ENCODE peak calls at places on chromosomes 1 and 21, in six cellular contexts. U is cardiac fibroblast; H is CD8-positive, alpha-beta memory T cell; F is cardiac muscle cell; P is PC-9; A is coronary artery. R is an unnamed sample.
A peak's percentile ranks its signal among the peaks of the same experiment; 100 is the strongest.

GRCh38 chr1:106883208-106883607 is 173.3 kb upstream of the PRMT6 start:
- DNase-seq in U (no peak), H (no peak), F (no peak), P (no peak), A (no peak), R (no peak)

GRCh38 chr1:22410928-22411495 is 40.6 kb upstream of the ZBTB40 start:
- DNase-seq in U (no peak), H (no peak), F (no peak), P (no peak), A (no peak), R (no peak)

GRCh38 chr1:162678439-162678838 is 46.2 kb downstream of the DDR2 start:
- DNase-seq in U (peak; percentile 83), H (no peak), F (no peak), P (no peak), A (no peak), R (no peak)

GRCh38 chr1:89125571-89126233 is at the start of gene GBP2:
- DNase-seq in U (peak; percentile 85), H (no peak), F (no peak), P (peak; percentile 90), A (no peak), R (peak; percentile 35)

GRCh38 chr1:203137324-203137723 is 9.8 kb downstream of the ADORA1 start:
- DNase-seq in U (no peak), H (peak; percentile 1), F (no peak), P (no peak), A (no peak), R (no peak)

GRCh38 chr21:41615613-41616012 is 107.7 kb upstream of the TMPRSS2 start:
- DNase-seq in U (peak; percentile 97), H (no peak), F (no peak), P (peak; percentile 77), A (no peak), R (peak; percentile 98)

GRCh38 chr1:12586171-12586942 is 31.7 kb downstream of the DHRS3 start:
- DNase-seq in U (no peak), H (no peak), F (no peak), P (no peak), A (no peak), R (no peak)

GRCh38 chr1:164787834-164788231 is 228.8 kb downstream of the PBX1 start:
- DNase-seq in U (no peak), H (no peak), F (no peak), P (no peak), A (no peak), R (no peak)

GRCh38 chr1:119483441-119484200 is 23.4 kb upstream of the HSD3B1 start:
- DNase-seq in U (no peak), H (no peak), F (peak; percentile 35), P (no peak), A (no peak), R (no peak)

GRCh38 chr1:22502167-22502566 is 50.5 kb downstream of the ZBTB40 start:
- DNase-seq in U (no peak), H (no peak), F (no peak), P (no peak), A (no peak), R (no peak)

GRCh38 chr1:53899206-53899628 is 5.2 kb downstream of the DIO1 start:
- DNase-seq in U (no peak), H (no peak), F (no peak), P (no peak), A (no peak), R (peak; percentile 81)

GRCh38 chr1:33762099-33762830 is 101.6 kb upstream of the HMGB4 start:
- DNase-seq in U (peak; percentile 13), H (no peak), F (no peak), P (no peak), A (peak; percentile 64), R (no peak)

GRCh38 chr1:150876111-150876434 is 326 bp downstream of the ARNT start:
- DNase-seq in U (peak; percentile 64), H (no peak), F (peak; percentile 84), P (peak; percentile 37), A (no peak), R (no peak)

GRCh38 chr1:171645553-171646336 is 6.7 kb downstream of the MYOC start:
- DNase-seq in U (peak; percentile 32), H (no peak), F (no peak), P (no peak), A (peak; percentile 84), R (no peak)

GRCh38 chr1:29708381-29708780 is 472.1 kb downstream of the PTPRU start:
- DNase-seq in U (peak; percentile 37), H (no peak), F (no peak), P (no peak), A (no peak), R (no peak)

GRCh38 chr1:178684542-178685000 is 40.5 kb upstream of the RALGPS2 start:
- DNase-seq in U (peak; percentile 96), H (no peak), F (no peak), P (peak; percentile 97), A (no peak), R (peak; percentile 61)

GRCh38 chr1:88655685-88656299 is 28.3 kb upstream of the PKN2 start:
- DNase-seq in U (peak; percentile 64), H (no peak), F (peak; percentile 40), P (no peak), A (no peak), R (peak; percentile 5)

GRCh38 chr1:229420765-229421164 is 13.1 kb downstream of the ACTA1 start:
- DNase-seq in U (no peak), H (no peak), F (no peak), P (no peak), A (no peak), R (no peak)

GRCh38 chr1:210400043-210400840 is 71.5 kb downstream of the HHAT start:
- DNase-seq in U (peak; percentile 78), H (peak; percentile 59), F (peak; percentile 71), P (peak; percentile 52), A (no peak), R (no peak)

GRCh38 chr1:103177146-103177850 is 69.0 kb upstream of the COL11A1 start:
- DNase-seq in U (no peak), H (no peak), F (no peak), P (no peak), A (no peak), R (no peak)
- H3K4me3 ChIP-seq in U (no peak overlapping the region), H (no peak overlapping the region), F (no peak overlapping the region), P (no peak overlapping the region), A (no peak overlapping the region), R (no peak overlapping the region)

DNA sequence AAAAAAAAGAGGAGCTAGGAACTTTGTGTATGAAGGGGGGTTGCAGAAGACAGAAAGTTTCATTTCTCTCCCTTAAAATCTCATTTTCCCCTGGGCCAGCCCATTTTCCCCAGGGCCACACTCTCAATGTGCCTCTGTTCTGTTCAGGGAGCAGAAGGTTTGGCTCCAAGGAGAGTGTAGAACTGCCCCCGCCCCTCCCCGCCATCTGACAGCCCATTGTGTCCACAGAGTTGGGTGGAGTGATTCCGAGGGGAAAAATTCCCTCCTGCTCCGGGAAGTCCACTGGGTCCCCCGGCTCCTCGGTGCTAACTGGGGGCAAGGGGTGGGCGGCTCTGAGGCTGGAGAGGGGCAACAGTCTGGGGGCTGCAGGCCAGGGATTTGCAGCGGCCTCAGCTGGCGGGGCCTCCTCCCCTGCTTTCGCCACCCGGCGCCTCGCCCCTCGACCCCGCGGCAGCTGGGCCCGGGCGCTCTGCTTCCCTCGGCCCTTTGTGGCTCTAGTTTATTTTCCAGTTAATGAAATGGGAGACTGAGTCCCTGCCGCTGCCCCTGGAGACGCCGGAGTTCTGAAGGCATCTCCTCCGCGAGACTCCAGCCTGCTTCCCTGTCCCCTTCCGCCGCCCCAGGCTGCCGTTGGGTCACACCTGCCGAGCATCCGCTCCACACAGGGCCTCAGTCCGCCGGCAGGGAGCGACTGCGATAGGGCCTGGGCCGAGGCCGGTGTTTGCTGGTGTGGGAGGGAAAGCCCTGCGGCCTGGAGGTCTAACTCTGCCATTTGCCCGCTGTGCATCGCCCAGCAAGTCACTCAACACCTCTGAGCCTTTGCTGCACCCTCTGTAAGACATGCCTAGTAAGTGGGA is 14.7 kb upstream of the KIRREL1 start:
- DNase-seq in U (no peak), H (no peak), F (no peak), P (no peak), A (no peak), R (no peak)
- H3K4me3 ChIP-seq in U (no peak overlapping the region), H (no peak overlapping the region), F (no peak overlapping the region), P (no peak overlapping the region), A (peak overlapping the region; percentile 57), R (no peak overlapping the region)

GRCh38 chr1:145979746-145980435 is 15.4 kb downstream of the POLR3GL start:
- DNase-seq in U (peak; percentile 61), H (no peak), F (no peak), P (peak; percentile 55), A (peak; percentile 73), R (no peak)

GRCh38 chr1:145978860-145979745 is 14.6 kb downstream of the POLR3GL start:
- DNase-seq in U (peak; percentile 100), H (peak; percentile 89), F (peak; percentile 97), P (peak; percentile 100), A (peak; percentile 96), R (peak; percentile 100)

GRCh38 chr1:145977016-145977415 is 12.5 kb downstream of the POLR3GL start:
- DNase-seq in U (no peak), H (no peak), F (no peak), P (no peak), A (no peak), R (no peak)

GRCh38 chr1:145977486-145978476 is 13.3 kb downstream of the POLR3GL start:
- DNase-seq in U (peak; percentile 89), H (peak; percentile 83), F (peak; percentile 83), P (peak; percentile 77), A (peak; percentile 80), R (peak; percentile 58)

GRCh38 chr1:145978477-145978859 is 14.0 kb downstream of the POLR3GL start:
- DNase-seq in U (no peak), H (no peak), F (no peak), P (peak; percentile 33), A (no peak), R (no peak)
- H3K4me3 ChIP-seq in U (peak overlapping the region; percentile 22), H (peak overlapping the region; percentile 55), F (peak overlapping the region; percentile 0), P (peak overlapping the region; percentile 55), A (peak overlapping the region; percentile 69), R (peak overlapping the region; percentile 37)

GRCh38 chr1:221727146-221728036 is 14.5 kb downstream of the DUSP10 start:
- DNase-seq in U (no peak), H (no peak), F (no peak), P (no peak), A (no peak), R (no peak)

GRCh38 chr1:221726331-221726692 is 15.6 kb downstream of the DUSP10 start:
- DNase-seq in U (no peak), H (no peak), F (no peak), P (no peak), A (no peak), R (no peak)

GRCh38 chr1:221724931-221725605 is 16.8 kb downstream of the DUSP10 start:
- DNase-seq in U (peak; percentile 81), H (no peak), F (no peak), P (no peak), A (no peak), R (no peak)

GRCh38 chr1:221723918-221724263 is 18.0 kb downstream of the DUSP10 start:
- DNase-seq in U (no peak), H (no peak), F (no peak), P (no peak), A (no peak), R (no peak)

DNA sequence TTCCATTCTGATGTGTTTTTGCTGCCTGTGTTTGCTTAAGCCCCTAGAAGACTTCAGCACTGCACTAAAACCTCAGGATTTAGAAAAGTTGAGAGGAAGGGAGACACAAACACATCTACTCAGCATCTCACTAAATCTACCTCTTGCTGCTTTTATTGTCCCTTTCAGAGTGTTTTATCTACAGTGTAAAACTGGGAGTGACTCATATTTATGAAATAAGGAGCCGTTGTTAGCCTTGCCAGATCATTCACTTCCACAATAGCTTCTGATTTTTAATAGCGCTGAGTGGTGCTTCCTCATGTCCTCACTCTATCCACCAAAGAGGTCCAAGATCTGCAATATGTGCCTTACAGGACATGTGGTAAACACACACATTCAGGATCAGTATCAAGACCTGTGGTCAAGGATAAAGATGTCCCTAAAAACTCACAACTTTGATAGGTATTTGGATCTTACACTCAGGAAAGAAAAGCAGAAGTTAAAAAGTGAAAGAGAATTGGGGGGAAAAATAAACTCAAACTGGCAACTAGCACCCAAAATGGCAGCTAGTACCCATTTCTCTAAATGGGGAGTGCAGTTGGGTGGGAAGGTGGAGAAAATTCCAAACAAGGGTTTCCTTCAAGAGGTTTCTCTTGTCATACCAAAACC is 16.1 kb downstream of the DUSP10 start:
- DNase-seq in U (peak; percentile 69), H (no peak), F (no peak), P (no peak), A (no peak), R (no peak)
- H3K4me3 ChIP-seq in U (no peak overlapping the region), H (peak overlapping the region; percentile 13), F (no peak overlapping the region), P (no peak overlapping the region), A (no peak overlapping the region), R (no peak overlapping the region)

R was measured in skeletal muscle cell.